ENCODE peak calls at places on chromosomes 11 and 22, in nine cellular contexts. One of them, this sample, is unnamed.

GRCh38 chr11:26830757-26831156 is 108.9 kb upstream of the SLC5A12 start:
- DNase-seq in adrenal gland: no peak
- DNase-seq in heart right ventricle: no peak
- DNase-seq in foreskin fibroblast: peak; percentile 26
- DNase-seq in CD8-positive, alpha-beta T cell: no peak
- DNase-seq in uterus: no peak
- DNase-seq in PC-3: no peak
- DNase-seq in kidney: no peak
- DNase-seq in tibial artery: no peak
- DNase-seq in this sample: no peak

GRCh38 chr11:36073411-36074203 is 129.7 kb downstream of the LDLRAD3 start:
- DNase-seq in PC-3: peak; percentile 3
- DNase-seq in kidney: peak; percentile 80
- DNase-seq in tibial artery: no peak
- DNase-seq in uterus: no peak
- DNase-seq in foreskin fibroblast: peak; percentile 89
- DNase-seq in heart right ventricle: peak; percentile 25
- DNase-seq in CD8-positive, alpha-beta T cell: no peak
- DNase-seq in adrenal gland: peak; percentile 30
- DNase-seq in this sample: no peak

GRCh38 chr11:129814244-129814992 is 1.2 kb upstream of the TMEM45B start:
- DNase-seq in foreskin fibroblast: no peak
- DNase-seq in adrenal gland: no peak
- DNase-seq in CD8-positive, alpha-beta T cell: peak; percentile 41
- DNase-seq in uterus: no peak
- DNase-seq in PC-3: no peak
- DNase-seq in tibial artery: no peak
- DNase-seq in kidney: no peak
- DNase-seq in heart right ventricle: no peak
- DNase-seq in this sample: no peak

GRCh38 chr11:69080361-69080973 is 31.7 kb downstream of the TPCN2 start:
- DNase-seq in kidney: no peak
- DNase-seq in foreskin fibroblast: peak; percentile 58
- DNase-seq in adrenal gland: no peak
- DNase-seq in uterus: no peak
- DNase-seq in tibial artery: no peak
- DNase-seq in CD8-positive, alpha-beta T cell: no peak
- DNase-seq in PC-3: peak; percentile 93
- DNase-seq in heart right ventricle: no peak
- DNase-seq in this sample: no peak

GRCh38 chr11:123438191-123438627 is 8.1 kb downstream of the GRAMD1B start:
- DNase-seq in PC-3: no peak
- DNase-seq in heart right ventricle: no peak
- DNase-seq in CD8-positive, alpha-beta T cell: no peak
- DNase-seq in kidney: no peak
- DNase-seq in foreskin fibroblast: peak; percentile 10
- DNase-seq in uterus: no peak
- DNase-seq in adrenal gland: no peak
- DNase-seq in tibial artery: no peak
- DNase-seq in this sample: no peak

GRCh38 chr22:32106930-32107329 is 52.2 kb downstream of the C22orf42 start:
- DNase-seq in uterus: no peak
- DNase-seq in adrenal gland: no peak
- DNase-seq in CD8-positive, alpha-beta T cell: no peak
- DNase-seq in foreskin fibroblast: peak; percentile 27
- DNase-seq in PC-3: peak; percentile 36
- DNase-seq in kidney: no peak
- DNase-seq in heart right ventricle: no peak
- DNase-seq in tibial artery: no peak
- DNase-seq in this sample: no peak

GRCh38 chr22:33766056-33766455 is 154.2 kb downstream of the LARGE1 start:
- DNase-seq in PC-3: no peak
- DNase-seq in CD8-positive, alpha-beta T cell: no peak
- DNase-seq in tibial artery: no peak
- DNase-seq in adrenal gland: no peak
- DNase-seq in heart right ventricle: no peak
- DNase-seq in uterus: no peak
- DNase-seq in foreskin fibroblast: no peak
- DNase-seq in kidney: no peak
- DNase-seq in this sample: no peak

GRCh38 chr11:80297808-80298460 is 857.1 kb upstream of the TENM4 start:
- DNase-seq in CD8-positive, alpha-beta T cell: no peak
- DNase-seq in adrenal gland: no peak
- DNase-seq in PC-3: peak; percentile 86
- DNase-seq in heart right ventricle: no peak
- DNase-seq in foreskin fibroblast: no peak
- DNase-seq in uterus: no peak
- DNase-seq in kidney: no peak
- DNase-seq in tibial artery: no peak
- DNase-seq in this sample: no peak

GRCh38 chr11:73521621-73522020 is 76.3 kb downstream of the FAM168A start:
- DNase-seq in PC-3: peak; percentile 75
- DNase-seq in kidney: no peak
- DNase-seq in heart right ventricle: no peak
- DNase-seq in uterus: no peak
- DNase-seq in CD8-positive, alpha-beta T cell: no peak
- DNase-seq in foreskin fibroblast: peak; percentile 47
- DNase-seq in adrenal gland: no peak
- DNase-seq in tibial artery: no peak
- DNase-seq in this sample: no peak

GRCh38 chr11:20387262-20388095 is at the start of gene PRMT3:
- DNase-seq in heart right ventricle: peak; percentile 97
- DNase-seq in PC-3: peak; percentile 95
- DNase-seq in tibial artery: peak; percentile 92
- DNase-seq in uterus: peak; percentile 97
- DNase-seq in kidney: peak; percentile 98
- DNase-seq in adrenal gland: peak; percentile 93
- DNase-seq in foreskin fibroblast: peak; percentile 99
- DNase-seq in CD8-positive, alpha-beta T cell: peak; percentile 96
- DNase-seq in this sample: peak; percentile 98

GRCh38 chr22:39984006-39984405 is 10.7 kb upstream of the FAM83F start:
- DNase-seq in CD8-positive, alpha-beta T cell: no peak
- DNase-seq in tibial artery: no peak
- DNase-seq in heart right ventricle: no peak
- DNase-seq in kidney: no peak
- DNase-seq in uterus: no peak
- DNase-seq in foreskin fibroblast: peak; percentile 40
- DNase-seq in adrenal gland: no peak
- DNase-seq in PC-3: no peak
- DNase-seq in this sample: no peak

GRCh38 chr11:122242731-122243130 is 126.7 kb upstream of the BLID start:
- DNase-seq in PC-3: no peak
- DNase-seq in adrenal gland: no peak
- DNase-seq in CD8-positive, alpha-beta T cell: no peak
- DNase-seq in kidney: no peak
- DNase-seq in foreskin fibroblast: peak; percentile 51
- DNase-seq in heart right ventricle: no peak
- DNase-seq in uterus: no peak
- DNase-seq in tibial artery: no peak
- DNase-seq in this sample: no peak

GRCh38 chr22:42615092-42615859 is 593 bp upstream of the POLDIP3 start:
- DNase-seq in heart right ventricle: peak; percentile 77
- DNase-seq in PC-3: peak; percentile 96
- DNase-seq in CD8-positive, alpha-beta T cell: peak; percentile 74
- DNase-seq in uterus: peak; percentile 83
- DNase-seq in kidney: peak; percentile 94
- DNase-seq in foreskin fibroblast: peak; percentile 99
- DNase-seq in adrenal gland: peak; percentile 96
- DNase-seq in tibial artery: peak; percentile 83
- DNase-seq in this sample: peak; percentile 87

GRCh38 chr22:42611076-42611475 is 3.6 kb downstream of the POLDIP3 start:
- DNase-seq in kidney: peak; percentile 29
- DNase-seq in CD8-positive, alpha-beta T cell: no peak
- DNase-seq in adrenal gland: no peak
- DNase-seq in uterus: no peak
- DNase-seq in PC-3: no peak
- DNase-seq in foreskin fibroblast: peak; percentile 51
- DNase-seq in tibial artery: no peak
- DNase-seq in heart right ventricle: no peak
- DNase-seq in this sample: no peak

GRCh38 chr22:42614312-42615091 is at the start of gene POLDIP3:
- DNase-seq in adrenal gland: peak; percentile 99
- DNase-seq in PC-3: peak; percentile 95
- DNase-seq in uterus: peak; percentile 99
- DNase-seq in heart right ventricle: peak; percentile 99
- DNase-seq in foreskin fibroblast: peak; percentile 100
- DNase-seq in tibial artery: peak; percentile 99
- DNase-seq in CD8-positive, alpha-beta T cell: peak; percentile 97
- DNase-seq in kidney: peak; percentile 100
- DNase-seq in this sample: peak; percentile 100

GRCh38 chr22:42612336-42612735 is 2.3 kb downstream of the POLDIP3 start:
- DNase-seq in CD8-positive, alpha-beta T cell: no peak
- DNase-seq in foreskin fibroblast: no peak
- DNase-seq in kidney: peak; percentile 57
- DNase-seq in uterus: no peak
- DNase-seq in adrenal gland: no peak
- DNase-seq in heart right ventricle: no peak
- DNase-seq in PC-3: no peak
- DNase-seq in tibial artery: no peak
- DNase-seq in this sample: no peak

DNA sequence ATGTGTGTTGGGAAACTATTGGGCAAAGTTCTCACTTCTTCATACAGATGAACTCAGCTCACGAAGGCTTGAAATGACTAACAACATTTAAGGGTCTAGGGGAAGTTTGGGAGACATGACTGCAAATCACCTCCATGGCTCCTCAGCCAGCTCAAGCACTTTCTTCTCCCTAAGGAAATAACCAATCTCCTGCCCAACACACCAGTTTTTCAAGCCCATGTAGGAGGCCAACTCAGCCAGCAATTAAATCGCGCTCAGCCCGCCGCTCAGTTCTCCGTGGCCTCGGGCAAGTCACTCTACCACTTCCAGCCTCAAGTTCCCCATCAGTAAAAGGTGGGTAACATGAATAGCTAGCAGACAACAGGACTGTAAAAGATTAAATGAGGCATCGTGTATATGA is 814 bp downstream of the POLDIP3 start:
- DNase-seq in CD8-positive, alpha-beta T cell: no peak
- DNase-seq in heart right ventricle: no peak
- DNase-seq in kidney: peak; percentile 72
- DNase-seq in tibial artery: no peak
- DNase-seq in PC-3: peak; percentile 13
- DNase-seq in foreskin fibroblast: peak; percentile 45
- DNase-seq in uterus: no peak
- DNase-seq in adrenal gland: no peak
- DNase-seq in this sample: no peak
- TF ChIP-seq CTCF in CD8-positive, alpha-beta T cell: no peak
- TF ChIP-seq CTCF in heart right ventricle: no peak
- TF ChIP-seq CTCF in kidney: no peak
- TF ChIP-seq CTCF in tibial artery: no peak
- TF ChIP-seq CTCF in PC-3: no peak
- TF ChIP-seq CTCF in foreskin fibroblast: no peak
- TF ChIP-seq CTCF in uterus: no peak
- TF ChIP-seq CTCF in adrenal gland: no peak
- TF ChIP-seq CTCF in this sample: no peak

DNA sequence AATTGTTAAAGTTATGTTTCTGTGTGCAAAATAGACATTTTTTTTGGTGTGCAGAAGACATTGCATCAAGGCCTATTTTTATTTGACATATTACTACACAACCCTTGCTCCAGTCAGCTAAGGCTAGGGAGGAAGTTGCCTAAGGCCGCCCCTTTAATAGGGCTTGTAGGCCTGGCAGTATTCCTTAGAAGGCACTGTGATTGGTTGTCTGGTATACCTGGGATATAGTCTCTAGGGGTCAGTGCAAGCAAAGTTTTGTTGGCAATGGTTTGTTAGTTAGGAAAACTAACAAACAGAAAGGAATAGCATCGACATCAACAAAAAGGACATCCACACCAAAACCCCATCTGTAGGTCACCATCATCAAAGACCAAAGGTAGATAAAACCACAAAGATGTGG is 16.9 kb downstream of the CCDC15 start:
- DNase-seq in uterus: no peak
- DNase-seq in foreskin fibroblast: peak; percentile 59
- DNase-seq in kidney: no peak
- DNase-seq in adrenal gland: peak; percentile 21
- DNase-seq in heart right ventricle: no peak
- DNase-seq in PC-3: peak; percentile 76
- DNase-seq in CD8-positive, alpha-beta T cell: no peak
- DNase-seq in tibial artery: no peak
- DNase-seq in this sample: no peak
- TF ChIP-seq CTCF in uterus: no peak
- TF ChIP-seq CTCF in foreskin fibroblast: no peak
- TF ChIP-seq CTCF in kidney: no peak
- TF ChIP-seq CTCF in adrenal gland: peak; percentile 17
- TF ChIP-seq CTCF in heart right ventricle: no peak
- TF ChIP-seq CTCF in PC-3: peak; percentile 54
- TF ChIP-seq CTCF in CD8-positive, alpha-beta T cell: no peak
- TF ChIP-seq CTCF in tibial artery: no peak
- TF ChIP-seq CTCF in this sample: no peak

DNA sequence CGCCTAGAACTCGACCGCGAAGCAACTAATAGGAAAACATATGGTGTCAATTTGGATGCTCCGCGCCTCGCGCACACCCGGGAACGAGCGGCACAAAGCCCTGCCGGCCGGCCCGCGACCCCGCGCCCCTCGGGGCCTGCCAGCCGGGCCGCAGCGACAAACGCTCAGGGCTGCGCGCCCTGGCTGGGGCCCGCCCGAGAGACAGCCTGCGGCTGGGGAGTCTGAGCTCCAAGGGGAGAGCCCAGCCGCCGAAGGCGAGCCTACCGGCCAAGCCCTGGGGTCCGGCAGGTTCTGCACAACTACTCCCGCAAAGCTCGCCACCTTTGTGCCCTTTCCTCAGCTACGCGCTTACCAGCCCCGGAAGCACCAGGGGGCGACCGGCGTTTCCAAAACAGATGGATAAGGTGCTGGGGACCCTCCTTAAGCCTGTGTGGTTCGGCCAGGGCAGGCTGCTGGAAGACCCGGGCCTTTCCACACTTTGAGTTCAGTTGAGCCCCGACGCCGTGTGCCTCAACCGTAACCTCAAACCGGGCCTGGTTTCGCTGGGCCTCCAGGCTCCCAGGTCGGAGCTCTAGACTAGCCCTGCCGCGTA is 6.0 kb downstream of the PAX6 start:
- DNase-seq in tibial artery: no peak
- DNase-seq in uterus: no peak
- DNase-seq in CD8-positive, alpha-beta T cell: no peak
- DNase-seq in PC-3: no peak
- DNase-seq in heart right ventricle: no peak
- DNase-seq in kidney: peak; percentile 62
- DNase-seq in foreskin fibroblast: no peak
- DNase-seq in adrenal gland: no peak
- DNase-seq in this sample: peak; percentile 67
- TF ChIP-seq CTCF in tibial artery: no peak
- TF ChIP-seq CTCF in uterus: no peak
- TF ChIP-seq CTCF in CD8-positive, alpha-beta T cell: no peak
- TF ChIP-seq CTCF in PC-3: no peak
- TF ChIP-seq CTCF in heart right ventricle: no peak
- TF ChIP-seq CTCF in kidney: no peak
- TF ChIP-seq CTCF in foreskin fibroblast: no peak
- TF ChIP-seq CTCF in adrenal gland: no peak
- TF ChIP-seq CTCF in this sample: no peak

DNA sequence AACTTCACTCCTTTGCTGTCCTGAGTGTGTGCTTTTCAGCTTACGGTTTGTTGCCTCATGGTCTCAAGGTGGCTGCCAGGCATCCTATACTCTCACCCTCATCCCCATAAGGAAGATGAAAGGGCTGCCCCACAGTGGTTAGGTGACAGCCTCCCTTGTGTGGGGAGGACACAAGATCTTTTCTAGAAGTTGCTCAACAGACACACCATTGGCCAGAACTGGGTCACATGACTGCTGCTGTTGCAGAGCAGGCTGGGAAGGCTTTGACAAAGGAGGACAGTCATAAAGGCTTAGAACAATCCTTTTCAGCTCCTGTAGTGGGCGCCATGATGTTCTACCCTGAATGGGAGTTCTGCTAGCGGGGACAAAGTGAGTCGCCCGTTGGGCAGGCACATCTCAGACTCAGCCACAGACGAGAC is 69.7 kb upstream of the RASD2 start:
- DNase-seq in CD8-positive, alpha-beta T cell: no peak
- DNase-seq in PC-3: no peak
- DNase-seq in kidney: no peak
- DNase-seq in uterus: no peak
- DNase-seq in foreskin fibroblast: no peak
- DNase-seq in adrenal gland: no peak
- DNase-seq in tibial artery: no peak
- DNase-seq in heart right ventricle: no peak
- DNase-seq in this sample: no peak
- TF ChIP-seq CTCF in CD8-positive, alpha-beta T cell: no peak
- TF ChIP-seq CTCF in PC-3: no peak
- TF ChIP-seq CTCF in kidney: no peak
- TF ChIP-seq CTCF in uterus: no peak
- TF ChIP-seq CTCF in foreskin fibroblast: no peak
- TF ChIP-seq CTCF in adrenal gland: no peak
- TF ChIP-seq CTCF in tibial artery: no peak
- TF ChIP-seq CTCF in heart right ventricle: no peak
- TF ChIP-seq CTCF in this sample: no peak

This sample was measured in type B pancreatic cell.